ENCODE peak calls at places on chromosomes 13 and 19, in seven cellular contexts. M is smooth muscle cell of the brain vasculature; R is HT1080; W is mesenchymal stem cell; Z is heart left ventricle; O is OCI-M1; P is activated T-helper 2 cell treated with anti-CD3 and anti-CD28 coated beads, Interferon-gamma antibody, Interleukin-2, Interleukin-4, amounts not matched to agents 10 μg/mL and 5 μg/mL and 100 μg/mL, durations not matched to agents 14 hours and 24 hours and 36 hours. A is an unnamed sample.

GRCh38 chr19:49853852-49854849 is 3.2 kb downstream of the PTOV1 start:
- DNase-seq in M (no peak), R (no peak), W (no peak), Z (no peak), O (no peak), P (no peak), A (no peak)

GRCh38 chr13:102355251-102355650 is 46.6 kb downstream of the FGF14 start:
- DNase-seq in M (no peak), R (no peak), W (no peak), Z (no peak), O (no peak), P (no peak), A (no peak)

GRCh38 chr19:56321981-56322558 is 7.4 kb upstream of the ZSCAN5A start:
- DNase-seq in M (no peak), R (no peak), W (no peak), Z (no peak), O (peak), P (no peak), A (no peak)

GRCh38 chr19:55241935-55242464 is 13.4 kb upstream of the TMEM86B start:
- DNase-seq in M (no peak), R (no peak), W (no peak), Z (no peak), O (no peak), P (no peak), A (no peak)

GRCh38 chr13:50635504-50635903 is 208.0 kb downstream of the DLEU7 start:
- DNase-seq in M (no peak), R (no peak), W (peak), Z (peak), O (peak), P (no peak), A (no peak)

GRCh38 chr19:42207767-42208259 is 9.7 kb downstream of the DEDD2 start:
- DNase-seq in M (no peak), R (peak), W (peak), Z (no peak), O (peak), P (no peak), A (peak)

GRCh38 chr13:74444161-74444571 is 310.0 kb upstream of the KLF12 start:
- DNase-seq in M (no peak), R (peak), W (no peak), Z (no peak), O (no peak), P (no peak), A (peak)

GRCh38 chr13:54682184-54682583 is 1653.6 kb downstream of the OLFM4 start:
- DNase-seq in M (no peak), R (no peak), W (no peak), Z (no peak), O (no peak), P (no peak), A (no peak)

GRCh38 chr19:35704218-35704617 is at the start of gene ZBTB32:
- DNase-seq in M (no peak), R (peak), W (peak), Z (no peak), O (peak), P (no peak), A (peak)

GRCh38 chr19:2282062-2282861 is at the start of gene PEAK3:
- DNase-seq in M (no peak), R (peak), W (peak), Z (peak), O (peak), P (no peak), A (peak)

GRCh38 chr19:29841559-29842367 is 30.0 kb downstream of the CCNE1 start:
- DNase-seq in M (no peak), R (peak), W (peak), Z (no peak), O (peak), P (no peak), A (peak)

GRCh38 chr13:70255406-70255991 is 147.2 kb upstream of the KLHL1 start:
- DNase-seq in M (no peak), R (no peak), W (no peak), Z (no peak), O (no peak), P (no peak), A (no peak)

GRCh38 chr13:29140277-29140676 is 320.1 kb downstream of the MTUS2 start:
- DNase-seq in M (no peak), R (peak), W (peak), Z (peak), O (no peak), P (no peak), A (peak)

GRCh38 chr19:1449467-1450442 is at the start of gene APC2:
- DNase-seq in M (no peak), R (no peak), W (peak), Z (no peak), O (no peak), P (no peak), A (no peak)

GRCh38 chr13:113220877-113221276 is 11.5 kb downstream of the CUL4A start:
- DNase-seq in M (no peak), R (peak), W (peak), Z (peak), O (no peak), P (no peak), A (peak)

GRCh38 chr13:40692946-40693345 is 26.5 kb upstream of the FOXO1 start:
- DNase-seq in M (no peak), R (peak), W (no peak), Z (no peak), O (no peak), P (no peak), A (peak)

GRCh38 chr19:54391589-54392061 is 23.6 kb upstream of the TTYH1 start:
- DNase-seq in M (no peak), R (no peak), W (no peak), Z (no peak), O (peak), P (no peak), A (no peak)

GRCh38 chr19:48495391-48495790 is 16.2 kb downstream of the LMTK3 start:
- DNase-seq in M (no peak), R (peak), W (peak), Z (no peak), O (peak), P (no peak), A (peak)

GRCh38 chr13:112894673-112895481 is 74.1 kb upstream of the MCF2L start:
- DNase-seq in M (no peak), R (no peak), W (no peak), Z (no peak), O (no peak), P (no peak), A (no peak)

GRCh38 chr13:102769679-102770078 is 3.9 kb downstream of the TEX30 start:
- DNase-seq in M (no peak), R (no peak), W (no peak), Z (no peak), O (peak), P (no peak), A (peak)

GRCh38 chr13:108733141-108733540 is 103.7 kb downstream of the MYO16 start:
- DNase-seq in M (no peak), R (no peak), W (no peak), Z (no peak), O (no peak), P (no peak), A (no peak)

GRCh38 chr13:27353166-27353583 is 71.2 kb upstream of the GTF3A start:
- DNase-seq in M (no peak), R (peak), W (peak), Z (no peak), O (peak), P (peak), A (no peak)